ENCODE peak calls at places on chromosomes 3 and 15, in five cellular contexts. S, G, X, I and Z are unnamed samples.

GRCh38 chr3:186964629-186965028 is 34.3 kb downstream of the ST6GAL1 start:
- DNase-seq in S (no peak), G (no peak), X (no peak), I (no peak), Z (no peak)

GRCh38 chr3:149080011-149080698 is 6.2 kb downstream of the HLTF start:
- DNase-seq in S (no peak), G (no peak), X (no peak), I (no peak), Z (no peak)

GRCh38 chr15:56036546-56037067 is 43.2 kb upstream of the NEDD4 start:
- DNase-seq in S (no peak), G (no peak), X (no peak), I (no peak), Z (no peak)

GRCh38 chr15:25693321-25694237 is 169.5 kb downstream of the ATP10A start:
- DNase-seq in S (no peak), G (peak; percentile 5), X (peak; percentile 28), I (no peak), Z (no peak)

GRCh38 chr15:23869391-23869790 is 182.3 kb upstream of the NDN start:
- DNase-seq in S (no peak), G (no peak), X (peak; percentile 1), I (no peak), Z (no peak)

GRCh38 chr3:63993653-63994079 is 29.6 kb downstream of the PSMD6 start:
- DNase-seq in S (no peak), G (peak; percentile 22), X (peak; percentile 70), I (peak; percentile 64), Z (no peak)

GRCh38 chr15:26772588-26773484 is at the start of gene GABRB3:
- DNase-seq in S (no peak), G (no peak), X (no peak), I (peak; percentile 47), Z (no peak)

GRCh38 chr3:32334675-32335074 is 57.0 kb upstream of the CMTM7 start:
- DNase-seq in S (no peak), G (peak; percentile 10), X (no peak), I (no peak), Z (no peak)

GRCh38 chr15:78873796-78874761 is 1.4 kb downstream of the MORF4L1 start:
- DNase-seq in S (no peak), G (no peak), X (peak; percentile 22), I (no peak), Z (no peak)

GRCh38 chr3:104763007-104763406 is 603.7 kb upstream of the ALCAM start:
- DNase-seq in S (no peak), G (no peak), X (no peak), I (no peak), Z (peak; percentile 81)

GRCh38 chr3:37255990-37256308 is 81.6 kb upstream of the LRRFIP2 start:
- DNase-seq in S (no peak), G (no peak), X (no peak), I (no peak), Z (no peak)

GRCh38 chr3:25781145-25781757 is 2.0 kb downstream of the NGLY1 start:
- DNase-seq in S (no peak), G (no peak), X (no peak), I (no peak), Z (no peak)

GRCh38 chr15:40291088-40291574 is 8.3 kb upstream of the ANKRD63 start:
- DNase-seq in S (no peak), G (no peak), X (peak; percentile 66), I (peak; percentile 31), Z (no peak)

GRCh38 chr3:73279-73678 is 123.3 kb upstream of the CHL1 start:
- DNase-seq in S (no peak), G (no peak), X (no peak), I (no peak), Z (no peak)

GRCh38 chr3:153130312-153130977 is 31.6 kb upstream of the RAP2B start:
- DNase-seq in S (peak; percentile 47), G (no peak), X (peak; percentile 30), I (peak; percentile 33), Z (peak; percentile 21)

GRCh38 chr3:87335931-87336330 is 59.5 kb upstream of the POU1F1 start:
- DNase-seq in S (no peak), G (no peak), X (no peak), I (no peak), Z (no peak)

GRCh38 chr3:188335656-188336055 is 181.7 kb downstream of the LPP start:
- DNase-seq in S (no peak), G (no peak), X (no peak), I (no peak), Z (no peak)

GRCh38 chr15:71730277-71731144 is 79.8 kb upstream of the NR2E3 start:
- DNase-seq in S (no peak), G (no peak), X (peak; percentile 53), I (peak; percentile 88), Z (peak; percentile 39)

GRCh38 chr3:110667216-110667615 is 404.4 kb upstream of the NECTIN3 start:
- DNase-seq in S (no peak), G (no peak), X (no peak), I (no peak), Z (no peak)

GRCh38 chr3:14225421-14225820 is 46.8 kb downstream of the LSM3 start:
- DNase-seq in S (no peak), G (no peak), X (no peak), I (no peak), Z (no peak)

GRCh38 chr3:46091971-46092703 is 64.9 kb upstream of the XCR1 start:
- DNase-seq in S (no peak), G (no peak), X (no peak), I (no peak), Z (no peak)

GRCh38 chr15:70096215-70096974 is 1.3 kb downstream of the TLE3 start:
- DNase-seq in S (no peak), G (no peak), X (peak; percentile 38), I (peak; percentile 73), Z (no peak)

GRCh38 chr3:138472141-138472825 is 37.9 kb downstream of the ESYT3 start:
- DNase-seq in S (no peak), G (no peak), X (no peak), I (no peak), Z (no peak)